ENCODE peak calls at places on chromosomes 11 and 22, in eight cellular contexts. U is adipocyte; F is osteoblast; H is kidney; Q is psoas muscle; K is upper lobe of right lung; A is CD8-positive, alpha-beta memory T cell; G is lung. D is an unnamed sample. For H3K4me1, the result is how much of the 10 kb centered on the place peaks cover.

GRCh38 chr11:62124186-62125113 is 639 bp downstream of the INCENP start:
- DNase-seq in A (no peak), G (peak), H (no peak), Q (no peak), K (no peak), F (peak), U (peak), D (peak)

GRCh38 chr22:21791635-21792625 is 56.3 kb upstream of the YPEL1 start:
- DNase-seq in Q (no peak), G (no peak), F (no peak), U (no peak), H (no peak), A (no peak), K (no peak), D (no peak)

GRCh38 chr11:119905162-119905561 is 176.2 kb upstream of the NECTIN1 start:
- DNase-seq in U (no peak), K (peak), G (no peak), F (no peak), Q (no peak), A (no peak), H (no peak), D (no peak)

GRCh38 chr11:60951909-60952741 is at the start of gene SLC15A3:
- DNase-seq in U (peak), K (peak), F (peak), Q (peak), H (peak), G (peak), A (peak), D (no peak)

GRCh38 chr22:26894362-26894761 is 237.0 kb downstream of the MIAT start:
- DNase-seq in F (no peak), U (peak), K (no peak), H (no peak), A (no peak), Q (no peak), G (no peak), D (no peak)

GRCh38 chr11:70901951-70902521 is 350.3 kb downstream of the SHANK2 start:
- DNase-seq in K (peak), H (peak), G (no peak), U (no peak), Q (no peak), A (no peak), F (no peak), D (no peak)

GRCh38 chr11:113179181-113179701 is 135.1 kb upstream of the TTC12 start:
- DNase-seq in Q (no peak), K (no peak), H (no peak), G (no peak), A (no peak), F (no peak), U (no peak), D (no peak)

GRCh38 chr22:48356731-48357130 is 1470.9 kb downstream of the BRD1 start:
- DNase-seq in H (peak), F (peak), U (no peak), Q (peak), G (no peak), A (no peak), K (no peak), D (no peak)

GRCh38 chr22:45101828-45102227 is 61.9 kb upstream of the NUP50 start:
- DNase-seq in A (peak), Q (no peak), U (peak), F (peak), K (no peak), H (no peak), G (peak), D (no peak)

GRCh38 chr22:44901301-44901700 is 108.5 kb downstream of the PHF21B start:
- DNase-seq in Q (no peak), A (no peak), F (no peak), U (peak), K (no peak), H (no peak), G (no peak), D (no peak)

GRCh38 chr11:123616505-123617198 is 37.8 kb downstream of the SCN3B start:
- DNase-seq in H (peak), Q (peak), U (peak), K (no peak), A (no peak), F (peak), G (peak), D (peak)

GRCh38 chr11:119078675-119079420 is 5.8 kb upstream of the HMBS start:
- DNase-seq in K (no peak), Q (no peak), G (no peak), U (no peak), H (peak), F (no peak), A (no peak), D (no peak)

GRCh38 chr11:7889985-7890384 is 41.1 kb downstream of the OR10A6 start:
- DNase-seq in Q (no peak), K (no peak), G (no peak), F (no peak), H (no peak), A (no peak), U (no peak), D (no peak)

GRCh38 chr22:49602481-49602880 is 225.2 kb downstream of the BRD1 start:
- DNase-seq in F (peak), G (no peak), K (no peak), Q (no peak), U (no peak), A (no peak), H (no peak), D (no peak)

GRCh38 chr11:27391336-27392015 is 28.5 kb upstream of the CCDC34 start:
- DNase-seq in Q (no peak), A (no peak), F (no peak), U (no peak), G (no peak), K (no peak), H (no peak), D (peak)

GRCh38 chr22:31272522-31273446 is 19.5 kb downstream of the PIK3IP1 start:
- DNase-seq in K (no peak), U (peak), Q (no peak), A (peak), G (peak), H (no peak), F (peak), D (no peak)

GRCh38 chr11:2150206-2150847 is 10.7 kb downstream of the INS start:
- DNase-seq in Q (no peak), K (no peak), H (no peak), F (no peak), A (no peak), U (peak), G (no peak), D (no peak)

GRCh38 chr22:38862375-38863329 is 9.4 kb downstream of the CBX6 start:
- DNase-seq in U (peak), G (no peak), A (no peak), K (peak), Q (peak), H (peak), F (peak), D (no peak)

GRCh38 chr11:9138133-9138453 is 46.7 kb upstream of the SCUBE2 start:
- DNase-seq in H (no peak), Q (no peak), G (no peak), F (no peak), K (no peak), U (no peak), A (peak), D (no peak)

GRCh38 chr11:109320595-109320994 is 101.4 kb upstream of the C11orf87 start:
- DNase-seq in Q (no peak), U (no peak), H (no peak), K (no peak), F (peak), A (no peak), G (no peak), D (peak)

GRCh38 chr11:103047837-103048236 is 44.1 kb downstream of the DCUN1D5 start:
- DNase-seq in U (peak), Q (no peak), K (no peak), G (no peak), A (no peak), H (no peak), F (no peak), D (no peak)

GRCh38 chr11:105156720-105157119 is 17.2 kb upstream of the CARD18 start:
- DNase-seq in U (no peak), H (no peak), A (no peak), Q (no peak), K (no peak), F (no peak), G (no peak), D (no peak)

GRCh38 chr11:105153392-105153791 is 13.8 kb upstream of the CARD18 start:
- DNase-seq in H (no peak), Q (no peak), U (no peak), F (peak), A (no peak), G (no peak), K (no peak), D (no peak)

GRCh38 chr11:105152556-105152955 is 13.0 kb upstream of the CARD18 start:
- DNase-seq in U (no peak), A (no peak), G (no peak), H (no peak), F (peak), Q (no peak), K (no peak), D (no peak)

GRCh38 chr11:105156231-105156630 is 16.7 kb upstream of the CARD18 start:
- DNase-seq in U (no peak), K (no peak), A (no peak), Q (no peak), F (no peak), G (no peak), H (no peak), D (no peak)

GRCh38 chr11:105155679-105156078 is 16.1 kb upstream of the CARD18 start:
- DNase-seq in A (no peak), K (no peak), F (no peak), H (no peak), Q (no peak), G (no peak), U (no peak), D (no peak)
- H3K4me1 ChIP-seq in A (under half), K (under half), F (under half), H (under half), Q (under half), G (under half), U (under half), D (under half)

GRCh38 chr22:37378642-37379058 is 48.6 kb downstream of the ELFN2 start:
- DNase-seq in G (no peak), Q (no peak), K (no peak), U (no peak), A (no peak), H (no peak), F (no peak), D (no peak)
- H3K4me1 ChIP-seq in G (under half), Q (under half), K (under half), U (under half), A (under half), H (under half), F (under half), D (under half)

GRCh38 chr11:63877658-63878241 is 38.8 kb downstream of the MARK2 start:
- DNase-seq in K (no peak), G (no peak), H (peak), U (no peak), A (no peak), Q (no peak), F (no peak), D (no peak)
- H3K4me1 ChIP-seq in K (under half), G (under half), H (under half), U (under half), A (half or more), Q (under half), F (under half), D (under half)

GRCh38 chr11:92316410-92316809 is 91.8 kb downstream of the FAT3 start:
- DNase-seq in F (no peak), G (no peak), Q (no peak), K (no peak), U (no peak), A (no peak), H (no peak), D (no peak)
- H3K4me1 ChIP-seq in F (under half), G (under half), Q (under half), K (under half), U (under half), A (under half), H (under half), D (under half)

DNA sequence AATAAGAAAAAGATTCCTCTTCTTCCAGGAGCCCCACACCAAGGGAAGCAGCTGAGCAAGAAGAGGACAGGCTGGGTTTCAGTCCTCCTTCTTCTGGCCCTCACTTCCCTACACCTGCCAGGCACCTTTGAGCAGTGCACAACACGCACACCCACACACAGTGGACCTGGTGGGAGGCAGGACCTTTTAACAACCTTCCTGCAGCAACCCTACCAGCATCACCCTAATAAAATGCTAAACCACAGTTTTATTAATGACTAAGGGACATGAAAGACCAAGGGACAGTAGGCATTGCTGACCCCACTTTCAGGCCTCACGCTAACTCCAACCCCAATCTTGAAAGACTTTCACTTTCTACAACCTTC is 12.2 kb downstream of the ARAP1 start:
- DNase-seq in A (no peak), H (peak), F (peak), U (no peak), K (no peak), G (no peak), Q (peak), D (no peak)
- H3K4me1 ChIP-seq in A (half or more), H (under half), F (half or more), U (under half), K (half or more), G (under half), Q (under half), D (half or more)

GRCh38 chr11:10654211-10655150 is 39.1 kb downstream of the IRAG1 start:
- DNase-seq in G (no peak), U (peak), Q (no peak), K (no peak), F (peak), A (peak), H (no peak), D (no peak)

GRCh38 chr11:10650630-10651029 is 42.9 kb downstream of the IRAG1 start:
- DNase-seq in K (peak), Q (no peak), G (no peak), U (no peak), A (no peak), F (no peak), H (no peak), D (no peak)

GRCh38 chr11:10653242-10653641 is 40.3 kb downstream of the IRAG1 start:
- DNase-seq in H (no peak), U (no peak), F (no peak), Q (no peak), G (no peak), K (peak), A (no peak), D (no peak)

GRCh38 chr11:10650166-10650565 is 43.4 kb downstream of the IRAG1 start:
- DNase-seq in Q (no peak), U (no peak), A (no peak), K (no peak), G (no peak), F (no peak), H (no peak), D (no peak)

GRCh38 chr11:10651579-10652361 is 41.8 kb downstream of the IRAG1 start:
- DNase-seq in Q (no peak), G (no peak), K (peak), A (no peak), F (no peak), H (peak), U (no peak), D (no peak)
- H3K4me1 ChIP-seq in Q (under half), G (under half), K (half or more), A (under half), F (under half), H (under half), U (under half), D (under half)

DNA sequence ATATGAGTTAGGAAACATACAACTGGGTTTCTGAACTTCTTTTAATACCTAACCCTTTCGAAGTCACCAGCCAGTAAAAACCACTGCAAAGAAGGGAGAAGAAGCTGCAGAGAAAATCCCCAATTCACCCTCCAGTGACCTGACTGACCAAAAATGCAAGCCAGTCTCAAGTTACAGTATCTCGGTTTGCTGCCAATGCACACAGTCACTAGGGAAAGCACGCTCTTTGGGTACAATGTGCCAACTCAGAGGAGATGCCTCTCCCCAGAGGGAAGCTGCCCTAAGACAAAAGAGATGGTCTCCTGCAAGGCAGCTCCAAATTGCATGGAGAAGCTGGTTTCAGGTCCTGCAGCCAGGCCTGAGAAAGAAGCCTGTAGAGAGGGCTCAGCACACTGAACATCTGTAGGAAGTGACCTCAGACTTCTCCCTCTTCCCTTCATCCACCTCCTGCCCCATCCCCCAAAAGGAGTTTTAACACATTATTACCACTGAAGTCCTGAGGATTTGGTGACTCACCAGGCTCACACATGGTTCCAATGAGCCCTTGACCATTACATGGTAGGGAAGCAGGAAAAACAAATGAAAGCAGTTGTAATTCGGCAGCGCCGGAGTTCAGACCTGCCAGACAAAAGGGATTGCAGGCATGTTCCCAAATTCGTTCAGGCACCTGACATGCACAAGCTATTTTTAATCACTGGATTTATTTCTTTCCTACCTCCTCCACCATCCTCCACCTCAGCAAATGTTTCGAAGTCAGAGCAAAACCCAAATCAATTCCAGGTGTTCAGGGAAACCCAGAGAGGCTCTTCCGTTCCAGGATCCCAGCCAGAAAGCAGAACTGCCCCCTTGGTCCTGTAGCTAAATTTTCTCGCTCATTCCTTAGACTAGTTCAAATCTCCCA is 90.1 kb downstream of the ETS1 start:
- DNase-seq in A (no peak), Q (peak), K (no peak), F (peak), U (peak), H (no peak), G (no peak), D (no peak)
- H3K4me1 ChIP-seq in A (half or more), Q (half or more), K (half or more), F (half or more), U (half or more), H (under half), G (half or more), D (half or more)